ENCODE peak calls at places on chromosomes 16 and 17, in eight cellular contexts. G is aorta; R is heart right ventricle; U is stimulated activated CD4-positive, alpha-beta T cell treated with anti-CD3 and anti-CD28 coated beads, TNF-alpha, amount 100 ng/mL, for 1 hour; A is iris pigment epithelial cell; M is effector memory CD4-positive, alpha-beta T cell; B is hepatic stellate cell; X is body of pancreas. H is an unnamed sample.

GRCh38 chr17:2183346-2183745 is 120.2 kb downstream of the SMG6 start:
- DNase-seq in G (no peak), R (no peak), U (no peak), A (peak; percentile 56), M (no peak), B (no peak), X (no peak), H (no peak)

GRCh38 chr17:64230551-64231408 is 32.3 kb downstream of the TEX2 start:
- DNase-seq in G (no peak), R (no peak), U (no peak), A (peak; percentile 92), M (no peak), B (peak; percentile 56), X (no peak), H (no peak)

GRCh38 chr16:51151951-51152663 is 1.0 kb upstream of the SALL1 start:
- DNase-seq in G (no peak), R (peak; percentile 74), U (no peak), A (peak; percentile 51), M (no peak), B (no peak), X (peak; percentile 22), H (no peak)

GRCh38 chr17:39551879-39552278 is 55.8 kb downstream of the NEUROD2 start:
- DNase-seq in G (no peak), R (no peak), U (no peak), A (peak; percentile 63), M (no peak), B (peak; percentile 29), X (no peak), H (no peak)

GRCh38 chr16:87426423-87427215 is 34.5 kb downstream of the MAP1LC3B start:
- DNase-seq in G (no peak), R (no peak), U (no peak), A (no peak), M (no peak), B (no peak), X (no peak), H (no peak)

GRCh38 chr17:35315283-35315682 is 58.1 kb downstream of the SLFN11 start:
- DNase-seq in G (peak; percentile 55), R (peak; percentile 18), U (no peak), A (peak; percentile 92), M (no peak), B (peak; percentile 53), X (peak; percentile 18), H (no peak)

GRCh38 chr17:77696151-77696719 is 262.3 kb upstream of the TNRC6C start:
- DNase-seq in G (no peak), R (no peak), U (no peak), A (no peak), M (no peak), B (no peak), X (no peak), H (no peak)

GRCh38 chr17:73787721-73788051 is 143.4 kb upstream of the SDK2 start:
- DNase-seq in G (no peak), R (no peak), U (no peak), A (no peak), M (no peak), B (no peak), X (no peak), H (no peak)

GRCh38 chr17:8683355-8683754 is 52.8 kb upstream of the MYH10 start:
- DNase-seq in G (no peak), R (no peak), U (no peak), A (no peak), M (no peak), B (no peak), X (no peak), H (no peak)

GRCh38 chr17:77449373-77449907 is 308.7 kb downstream of the SEC14L1 start:
- DNase-seq in G (no peak), R (no peak), U (no peak), A (no peak), M (no peak), B (no peak), X (no peak), H (no peak)

GRCh38 chr16:15682105-15682570 is 32.1 kb downstream of the NDE1 start:
- DNase-seq in G (peak; percentile 76), R (no peak), U (peak; percentile 16), A (peak; percentile 86), M (no peak), B (peak; percentile 63), X (peak; percentile 55), H (no peak)

GRCh38 chr17:42027961-42028790 is 8.3 kb downstream of the NKIRAS2 start:
- DNase-seq in G (no peak), R (no peak), U (no peak), A (no peak), M (no peak), B (no peak), X (peak; percentile 43), H (no peak)

GRCh38 chr16:3023669-3024478 is at the start of the genes HCFC1R1 and THOC6:
- DNase-seq in G (peak; percentile 99), R (peak; percentile 96), U (peak; percentile 88), A (peak; percentile 99), M (peak; percentile 92), B (peak; percentile 91), X (peak; percentile 99), H (peak; percentile 93)

GRCh38 chr17:43855061-43855460 is 8.1 kb downstream of the CD300LG start:
- DNase-seq in G (no peak), R (no peak), U (no peak), A (no peak), M (no peak), B (no peak), X (no peak), H (no peak)

GRCh38 chr17:17147821-17148220 is 58.3 kb downstream of the PLD6 start:
- DNase-seq in G (no peak), R (no peak), U (no peak), A (no peak), M (no peak), B (no peak), X (no peak), H (no peak)

GRCh38 chr16:88491560-88492310 is 38.7 kb downstream of the ZFPM1 start:
- DNase-seq in G (no peak), R (no peak), U (no peak), A (no peak), M (no peak), B (no peak), X (no peak), H (no peak)

GRCh38 chr17:44934745-44935105 is 12.8 kb downstream of the KIF18B start:
- DNase-seq in G (peak; percentile 39), R (no peak), U (no peak), A (no peak), M (no peak), B (no peak), X (no peak), H (no peak)

GRCh38 chr17:47905221-47905733 is 9.2 kb downstream of the SP2 start:
- DNase-seq in G (peak; percentile 91), R (peak; percentile 66), U (no peak), A (peak; percentile 81), M (no peak), B (peak; percentile 85), X (peak; percentile 69), H (no peak)

GRCh38 chr16:23670137-23670776 is 8.4 kb upstream of the PLK1 start:
- DNase-seq in G (no peak), R (no peak), U (no peak), A (peak; percentile 88), M (no peak), B (peak; percentile 79), X (no peak), H (peak; percentile 77)

GRCh38 chr16:80231118-80231515 is 309.7 kb upstream of the DYNLRB2 start:
- DNase-seq in G (no peak), R (no peak), U (no peak), A (no peak), M (no peak), B (no peak), X (no peak), H (no peak)

GRCh38 chr17:64785050-64785449 is 122.9 kb upstream of the SMURF2 start:
- DNase-seq in G (no peak), R (no peak), U (no peak), A (no peak), M (no peak), B (no peak), X (no peak), H (no peak)

GRCh38 chr17:5861849-5862248 is 208.3 kb upstream of the WSCD1 start:
- DNase-seq in G (no peak), R (no peak), U (no peak), A (no peak), M (no peak), B (no peak), X (no peak), H (no peak)

GRCh38 chr16:8920676-8921625 is 38.8 kb downstream of the LITAFD start:
- DNase-seq in G (no peak), R (no peak), U (no peak), A (peak; percentile 36), M (no peak), B (no peak), X (no peak), H (no peak)

GRCh38 chr17:42180411-42180921 is 476 bp downstream of the KCNH4 start:
- DNase-seq in G (no peak), R (no peak), U (no peak), A (no peak), M (no peak), B (no peak), X (no peak), H (no peak)

GRCh38 chr17:75549246-75550138 is 24.0 kb downstream of the LLGL2 start:
- DNase-seq in G (no peak), R (no peak), U (no peak), A (no peak), M (no peak), B (no peak), X (peak; percentile 95), H (no peak)

GRCh38 chr16:69610356-69610755 is 44.6 kb downstream of the NFAT5 start:
- DNase-seq in G (no peak), R (no peak), U (no peak), A (no peak), M (no peak), B (peak; percentile 37), X (no peak), H (no peak)

GRCh38 chr17:2724783-2725164 is 13.2 kb upstream of the CLUH start:
- DNase-seq in G (no peak), R (peak; percentile 51), U (peak; percentile 35), A (peak; percentile 37), M (no peak), B (peak; percentile 56), X (peak; percentile 42), H (peak; percentile 66)

GRCh38 chr17:82802141-82802540 is 37.7 kb downstream of the ZNF750 start:
- DNase-seq in G (no peak), R (no peak), U (no peak), A (no peak), M (no peak), B (peak; percentile 34), X (no peak), H (no peak)

GRCh38 chr16:70713342-70713741 is 27.5 kb upstream of the MTSS2 start:
- DNase-seq in G (no peak), R (no peak), U (no peak), A (no peak), M (no peak), B (no peak), X (no peak), H (no peak)

GRCh38 chr16:89350701-89351380 is 133.3 kb downstream of the ZNF778 start:
- DNase-seq in G (peak; percentile 42), R (no peak), U (no peak), A (peak; percentile 33), M (no peak), B (no peak), X (no peak), H (no peak)

GRCh38 chr17:11742891-11743290 is 144.6 kb downstream of the DNAH9 start:
- DNase-seq in G (no peak), R (no peak), U (no peak), A (no peak), M (no peak), B (no peak), X (no peak), H (no peak)

GRCh38 chr17:348692-349425 is 3.7 kb downstream of the RPH3AL start:
- DNase-seq in G (no peak), R (no peak), U (no peak), A (no peak), M (no peak), B (no peak), X (peak; percentile 91), H (no peak)

H was measured in GM13976.